ENCODE peak calls at places on chromosomes 3 and 15, in four cellular contexts. Q is osteoblast; F is NCI-H1417 treated with DMSO at 0.1 percent for 48 hours; W is stimulated activated CD4-positive, alpha-beta T cell treated with anti-CD3 and anti-CD28 coated beads, Interleukin-1b, Interleukin-23, amount 100 ng/mL, for 24 hours. M is an unnamed sample.

GRCh38 chr3:4071481-4072184 is 231.5 kb upstream of the SETMAR start:
- DNase-seq in F (no peak), Q (no peak), W (no peak), M (no peak)

GRCh38 chr3:194257030-194257657 is 94.0 kb downstream of the CPN2 start:
- DNase-seq in Q (no peak), W (no peak), F (no peak), M (no peak)

GRCh38 chr3:128491900-128492352 is 1.1 kb downstream of the GATA2 start:
- DNase-seq in F (no peak), W (no peak), Q (peak), M (no peak)

GRCh38 chr15:46751303-46751702 is 966.0 kb upstream of the SEMA6D start:
- DNase-seq in Q (no peak), F (no peak), W (no peak), M (no peak)

GRCh38 chr3:179791793-179792192 is 139.0 kb downstream of the USP13 start:
- DNase-seq in W (no peak), F (no peak), Q (no peak), M (no peak)

GRCh38 chr3:188792788-188793187 is 379.0 kb upstream of the TPRG1 start:
- DNase-seq in W (no peak), F (no peak), Q (no peak), M (no peak)

GRCh38 chr15:80289558-80290277 is 37.7 kb upstream of the CTXND1 start:
- DNase-seq in Q (no peak), W (no peak), F (no peak), M (no peak)

GRCh38 chr3:129608087-129608935 is 1.8 kb upstream of the PLXND1 start:
- DNase-seq in W (no peak), F (no peak), Q (peak), M (no peak)

GRCh38 chr15:57290826-57291225 is 85.5 kb upstream of the CGNL1 start:
- DNase-seq in Q (no peak), F (no peak), W (no peak), M (no peak)

GRCh38 chr3:105791134-105791533 is 77.7 kb downstream of the CBLB start:
- DNase-seq in W (no peak), Q (peak), F (no peak), M (no peak)

GRCh38 chr15:70354260-70354894 is 256.7 kb upstream of the TLE3 start:
- DNase-seq in W (no peak), F (no peak), Q (no peak), M (no peak)

GRCh38 chr3:157543491-157544035 is 40.3 kb upstream of the VEPH1 start:
- DNase-seq in W (no peak), F (no peak), Q (no peak), M (no peak)

GRCh38 chr3:137946341-137946973 is 63.5 kb upstream of the CLDN18 start:
- DNase-seq in Q (no peak), F (no peak), W (peak), M (peak)

GRCh38 chr3:45596290-45596791 is 1.8 kb downstream of the LIMD1 start:
- DNase-seq in F (no peak), W (no peak), Q (no peak), M (no peak)

GRCh38 chr3:157333551-157333991 is 103.1 kb upstream of the PTX3 start:
- DNase-seq in W (no peak), Q (peak), F (no peak), M (no peak)

GRCh38 chr3:16728762-16729745 is 123.8 kb upstream of the DAZL start:
- DNase-seq in W (no peak), Q (no peak), F (no peak), M (peak)

GRCh38 chr3:135325096-135325495 is 530.0 kb downstream of the EPHB1 start:
- DNase-seq in W (no peak), F (no peak), Q (no peak), M (no peak)

GRCh38 chr3:194276768-194277546 is 74.2 kb downstream of the CPN2 start:
- DNase-seq in Q (peak), F (no peak), W (no peak), M (no peak)

GRCh38 chr15:75238150-75238549 is 20.0 kb upstream of the GOLGA6C start:
- DNase-seq in Q (peak), F (no peak), W (no peak), M (no peak)

GRCh38 chr15:100152463-100152862 is 189.3 kb downstream of the ADAMTS17 start:
- DNase-seq in W (no peak), F (no peak), Q (no peak), M (no peak)

GRCh38 chr3:64187065-64187959 is 38.0 kb downstream of the PRICKLE2 start:
- DNase-seq in F (no peak), W (no peak), Q (peak), M (peak)

GRCh38 chr3:30034246-30034991 is 572.0 kb upstream of the TGFBR2 start:
- DNase-seq in Q (no peak), F (no peak), W (no peak), M (no peak)

GRCh38 chr3:105938101-105938500 is 69.3 kb upstream of the CBLB start:
- DNase-seq in F (no peak), W (no peak), Q (peak), M (peak)

GRCh38 chr15:87387681-87388240 is 868.8 kb downstream of the NTRK3 start:
- DNase-seq in Q (no peak), W (no peak), F (no peak), M (no peak)

GRCh38 chr3:13574798-13575451 is 26.0 kb downstream of the FBLN2 start:
- DNase-seq in W (no peak), Q (peak), F (no peak), M (peak)

GRCh38 chr3:13484861-13485590 is 4.9 kb downstream of the HDAC11 start:
- DNase-seq in Q (peak), W (no peak), F (no peak), M (peak)

GRCh38 chr3:8353364-8353763 is 148.3 kb upstream of the LMCD1 start:
- DNase-seq in W (no peak), F (no peak), Q (no peak), M (no peak)

GRCh38 chr3:148790841-148791240 is 36.8 kb upstream of the CPB1 start:
- DNase-seq in F (no peak), Q (no peak), W (no peak), M (no peak)

GRCh38 chr15:98727115-98728040 is 79.0 kb downstream of the IGF1R start:
- DNase-seq in W (no peak), Q (peak), F (no peak), M (peak)

GRCh38 chr3:192514081-192514753 is 213.1 kb downstream of the FGF12 start:
- DNase-seq in Q (no peak), F (no peak), W (no peak), M (no peak)

M was measured in H54.